ENCODE peak calls at places on chromosomes 1 and 21, in seven cellular contexts. E, H, O, N, G, F and Z are unnamed samples.
A peak's percentile ranks its signal among the peaks of the same experiment; 100 is the strongest.

GRCh38 chr1:58618303-58618702 is 41.3 kb upstream of the TACSTD2 start:
- DNase-seq in E (peak; percentile 96), H (no peak), O (no peak), N (no peak), G (peak; percentile 100), F (no peak), Z (peak; percentile 97)

GRCh38 chr1:186078245-186078644 is 296.8 kb downstream of the TPR start:
- DNase-seq in E (no peak), H (no peak), O (no peak), N (no peak), G (no peak), F (no peak), Z (peak; percentile 77)

GRCh38 chr1:170307426-170307825 is 161.7 kb downstream of the NTMT2 start:
- DNase-seq in E (peak; percentile 92), H (no peak), O (no peak), N (no peak), G (no peak), F (no peak), Z (peak; percentile 72)

GRCh38 chr1:209302777-209303642 is 280.5 kb upstream of the CAMK1G start:
- DNase-seq in E (no peak), H (no peak), O (no peak), N (no peak), G (no peak), F (no peak), Z (no peak)

GRCh38 chr1:25958475-25958874 is 39.4 kb downstream of the PAFAH2 start:
- DNase-seq in E (peak; percentile 66), H (no peak), O (no peak), N (no peak), G (peak; percentile 78), F (no peak), Z (peak; percentile 96)

GRCh38 chr1:172650474-172651193 is 8.3 kb upstream of the FASLG start:
- DNase-seq in E (no peak), H (no peak), O (no peak), N (no peak), G (peak; percentile 22), F (no peak), Z (no peak)

GRCh38 chr1:244970236-244970652 is 105.9 kb upstream of the HNRNPU start:
- DNase-seq in E (peak; percentile 73), H (peak; percentile 76), O (peak; percentile 80), N (peak; percentile 68), G (peak; percentile 84), F (peak; percentile 90), Z (peak; percentile 78)

GRCh38 chr1:80402636-80403035 is 1396.1 kb upstream of the ADGRL4 start:
- DNase-seq in E (no peak), H (no peak), O (no peak), N (no peak), G (no peak), F (no peak), Z (no peak)

GRCh38 chr1:21451981-21452411 is 12.1 kb downstream of the NBPF3 start:
- DNase-seq in E (no peak), H (no peak), O (no peak), N (no peak), G (no peak), F (no peak), Z (peak; percentile 90)

GRCh38 chr21:17730782-17731181 is 88.4 kb downstream of the C21orf91 start:
- DNase-seq in E (no peak), H (no peak), O (no peak), N (no peak), G (no peak), F (no peak), Z (peak; percentile 19)

GRCh38 chr1:54401799-54402198 is 4.4 kb downstream of the SSBP3 start:
- DNase-seq in E (no peak), H (no peak), O (no peak), N (no peak), G (no peak), F (no peak), Z (no peak)

GRCh38 chr1:39321979-39322378 is 117.5 kb downstream of the MACF1 start:
- DNase-seq in E (no peak), H (no peak), O (no peak), N (no peak), G (no peak), F (no peak), Z (no peak)

GRCh38 chr1:225998560-225999226 is 450 bp downstream of the SDE2 start:
- DNase-seq in E (peak; percentile 69), H (no peak), O (no peak), N (peak; percentile 34), G (peak; percentile 44), F (no peak), Z (peak; percentile 51)

GRCh38 chr1:111563619-111564018 is 56.0 kb upstream of the RAP1A start:
- DNase-seq in E (peak; percentile 86), H (no peak), O (no peak), N (no peak), G (peak; percentile 72), F (no peak), Z (peak; percentile 81)

GRCh38 chr1:63818567-63819340 is 44.9 kb downstream of the ROR1 start:
- DNase-seq in E (peak; percentile 59), H (no peak), O (no peak), N (no peak), G (peak; percentile 63), F (no peak), Z (no peak)

GRCh38 chr1:167673285-167673684 is 43.3 kb downstream of the RCSD1 start:
- DNase-seq in E (no peak), H (no peak), O (no peak), N (no peak), G (no peak), F (no peak), Z (no peak)

GRCh38 chr1:186812560-186812959 is 16.2 kb upstream of the PLA2G4A start:
- DNase-seq in E (peak; percentile 86), H (no peak), O (no peak), N (no peak), G (no peak), F (no peak), Z (peak; percentile 82)

GRCh38 chr1:239432255-239432654 is 45.9 kb downstream of the CHRM3 start:
- DNase-seq in E (no peak), H (no peak), O (no peak), N (no peak), G (no peak), F (no peak), Z (no peak)

GRCh38 chr1:55696181-55696580 is 481.0 kb upstream of the USP24 start:
- DNase-seq in E (peak; percentile 98), H (no peak), O (no peak), N (no peak), G (peak; percentile 37), F (peak; percentile 36), Z (peak; percentile 99)

GRCh38 chr1:60942291-60942690 is 140.1 kb upstream of the NFIA start:
- DNase-seq in E (no peak), H (no peak), O (no peak), N (no peak), G (peak; percentile 89), F (no peak), Z (no peak)